ENCODE peak calls at places on chromosomes 5 and 9, in eight cellular contexts. H is C1 segment of cervical spinal cord, E is non-pigmented ciliary epithelial cell, K is Caki2, O is OCI-LY7, P is NB4, G is activated gamma-delta T cell treated with Interleukin-2 at 50 U/mL for 16 hours, W is GM10248. V is an unnamed sample.

GRCh38 chr5:150106669-150107068 is 20.3 kb upstream of the CSF1R start:
- DNase-seq in O (no peak), H (no peak), P (peak; percentile 64), K (no peak), E (no peak), G (no peak), W (peak; percentile 10), V (no peak)

GRCh38 chr9:15332939-15333338 is 25.9 kb upstream of the TTC39B start:
- DNase-seq in P (no peak), O (no peak), G (no peak), K (no peak), E (no peak), W (no peak), H (no peak), V (no peak)

GRCh38 chr9:80866121-80866520 is 823.2 kb downstream of the TLE1 start:
- DNase-seq in K (no peak), W (no peak), O (no peak), E (no peak), P (no peak), G (no peak), H (no peak), V (no peak)

GRCh38 chr5:135116146-135116545 is 82.1 kb upstream of the PITX1 start:
- DNase-seq in E (no peak), H (no peak), G (no peak), O (no peak), K (no peak), W (no peak), P (peak; percentile 32), V (no peak)

GRCh38 chr5:73031839-73032238 is 76.0 kb downstream of the FCHO2 start:
- DNase-seq in H (no peak), E (peak; percentile 35), P (no peak), W (no peak), G (no peak), O (no peak), K (no peak), V (no peak)

GRCh38 chr9:6667633-6668280 is 22.2 kb upstream of the GLDC start:
- DNase-seq in O (peak; percentile 55), H (no peak), E (no peak), W (peak; percentile 52), K (no peak), G (no peak), P (peak; percentile 70), V (peak; percentile 24)

GRCh38 chr9:14538529-14538928 is 154.7 kb downstream of the ZDHHC21 start:
- DNase-seq in K (no peak), W (no peak), G (no peak), P (no peak), H (no peak), O (no peak), E (no peak), V (no peak)

GRCh38 chr9:20509464-20509863 is 112.8 kb downstream of the MLLT3 start:
- DNase-seq in W (no peak), E (no peak), G (no peak), P (no peak), K (no peak), O (no peak), H (no peak), V (no peak)

GRCh38 chr9:93929231-93929630 is 25.9 kb downstream of the BARX1 start:
- DNase-seq in K (no peak), G (no peak), H (no peak), E (no peak), W (no peak), P (peak; percentile 57), O (no peak), V (no peak)

GRCh38 chr5:109987355-109987754 is 297.6 kb downstream of the MAN2A1 start:
- DNase-seq in O (no peak), K (no peak), E (peak; percentile 15), H (no peak), P (no peak), G (no peak), W (no peak), V (no peak)

GRCh38 chr5:1522601-1523479 is 920 bp downstream of the LPCAT1 start:
- DNase-seq in H (no peak), W (no peak), K (no peak), G (no peak), P (peak; percentile 48), O (peak; percentile 35), E (no peak), V (no peak)

GRCh38 chr9:33273972-33274328 is 9.1 kb downstream of the CHMP5 start:
- DNase-seq in G (no peak), W (no peak), P (no peak), E (no peak), K (peak; percentile 52), O (no peak), H (no peak), V (no peak)

GRCh38 chr9:693460-694390 is 147.8 kb upstream of the DMRT1 start:
- DNase-seq in E (no peak), K (no peak), O (no peak), G (no peak), H (no peak), P (no peak), W (no peak), V (no peak)

GRCh38 chr5:116423587-116424257 is 150.9 kb downstream of the SEMA6A start:
- DNase-seq in P (no peak), O (no peak), H (no peak), E (no peak), K (no peak), W (no peak), G (no peak), V (no peak)

GRCh38 chr5:163496286-163496685 is 9.1 kb upstream of the MAT2B start:
- DNase-seq in H (no peak), K (no peak), P (no peak), E (no peak), O (no peak), W (no peak), G (no peak), V (no peak)

GRCh38 chr9:133585481-133586367 is 23.5 kb downstream of the FAM163B start:
- DNase-seq in P (peak; percentile 35), W (no peak), H (no peak), E (no peak), G (no peak), K (no peak), O (peak; percentile 65), V (no peak)

GRCh38 chr9:108607607-108608006 is 248.2 kb downstream of the ACTL7B start:
- DNase-seq in W (no peak), E (no peak), P (no peak), K (no peak), G (no peak), O (no peak), H (no peak), V (no peak)

GRCh38 chr5:101045689-101046088 is 142.6 kb upstream of the ST8SIA4 start:
- DNase-seq in O (peak; percentile 38), G (no peak), W (peak; percentile 10), E (no peak), P (peak; percentile 25), K (no peak), H (no peak), V (no peak)

GRCh38 chr9:83708515-83709158 is 879 bp upstream of the UBQLN1 start:
- DNase-seq in E (no peak), O (peak; percentile 44), P (peak; percentile 85), H (peak; percentile 33), W (peak; percentile 71), G (peak; percentile 54), K (no peak), V (peak; percentile 41)

GRCh38 chr5:132392411-132392810 is 22.9 kb downstream of the SLC22A5 start:
- DNase-seq in K (no peak), E (no peak), W (no peak), P (no peak), O (no peak), H (no peak), G (no peak), V (no peak)

V was measured in LoVo.